ENCODE peak calls at places on chromosomes 6 and 20, in four cellular contexts. D is body of pancreas; K is BJ; U is CD4-positive, alpha-beta T cell. B is an unnamed sample.

GRCh38 chr6:162621246-162621645 is 106.3 kb downstream of the PRKN start:
- DNase-seq in D (no peak), K (no peak), U (no peak), B (no peak)

GRCh38 chr6:41371992-41372525 is 36.7 kb downstream of the NCR2 start:
- DNase-seq in D (no peak), K (no peak), U (peak), B (no peak)

GRCh38 chr20:62815066-62815991 is 1.5 kb upstream of the COL9A3 start:
- DNase-seq in D (peak), K (no peak), U (no peak), B (no peak)

GRCh38 chr6:137490961-137491360 is 3.2 kb downstream of the OLIG3 start:
- DNase-seq in D (no peak), K (no peak), U (no peak), B (no peak)

GRCh38 chr20:6122873-6123649 is at the start of gene FERMT1:
- DNase-seq in D (peak), K (no peak), U (no peak), B (no peak)

GRCh38 chr20:63580796-63581461 is 6.9 kb upstream of the HELZ2 start:
- DNase-seq in D (peak), K (no peak), U (peak), B (no peak)

GRCh38 chr6:71228461-71229041 is 60.1 kb upstream of the OGFRL1 start:
- DNase-seq in D (no peak), K (no peak), U (no peak), B (no peak)

GRCh38 chr6:39389372-39389767 is 66.9 kb upstream of the KCNK16 start:
- DNase-seq in D (no peak), K (no peak), U (no peak), B (no peak)

GRCh38 chr6:6703720-6704422 is 115.4 kb downstream of the LY86 start:
- DNase-seq in D (peak), K (no peak), U (no peak), B (no peak)

GRCh38 chr6:1394591-1395463 is 5.5 kb downstream of the FOXF2 start:
- DNase-seq in D (no peak), K (no peak), U (no peak), B (no peak)

GRCh38 chr6:2857580-2858337 is 16.1 kb upstream of the SERPINB1 start:
- DNase-seq in D (no peak), K (no peak), U (peak), B (no peak)

GRCh38 chr20:2237059-2237458 is 58.7 kb upstream of the TGM3 start:
- DNase-seq in D (peak), K (peak), U (no peak), B (no peak)

GRCh38 chr20:3749689-3750639 is 17.5 kb downstream of the HSPA12B start:
- DNase-seq in D (peak), K (no peak), U (peak), B (no peak)

GRCh38 chr6:130466052-130466743 is 100.4 kb downstream of the TMEM200A start:
- DNase-seq in D (no peak), K (no peak), U (no peak), B (no peak)

GRCh38 chr6:50610562-50610961 is 102.8 kb upstream of the TFAP2D start:
- DNase-seq in D (no peak), K (no peak), U (no peak), B (no peak)

GRCh38 chr6:133923938-133924593 is 29.0 kb upstream of the TBPL1 start:
- DNase-seq in D (peak), K (peak), U (peak), B (no peak)

GRCh38 chr6:83708970-83709747 is at the start of gene SNAP91:
- DNase-seq in D (peak), K (no peak), U (no peak), B (no peak)

GRCh38 chr6:75546401-75546800 is 52.8 kb upstream of the FILIP1 start:
- DNase-seq in D (no peak), K (no peak), U (no peak), B (no peak)

GRCh38 chr6:29628419-29629281 is 4.3 kb downstream of the GABBR1 start:
- DNase-seq in D (peak), K (no peak), U (peak), B (peak)

GRCh38 chr6:44762496-44762895 is 375.0 kb downstream of the CDC5L start:
- DNase-seq in D (no peak), K (no peak), U (no peak), B (no peak)

GRCh38 chr6:5282191-5282623 is 20.9 kb downstream of the FARS2 start:
- DNase-seq in D (no peak), K (no peak), U (no peak), B (no peak)

GRCh38 chr6:40550096-40550731 is 37.0 kb downstream of the LRFN2 start:
- DNase-seq in D (peak), K (no peak), U (no peak), B (no peak)

GRCh38 chr6:139262519-139263300 is 29.1 kb downstream of the TXLNB start:
- DNase-seq in D (no peak), K (no peak), U (peak), B (no peak)

GRCh38 chr20:39851459-39851858 is 837.6 kb downstream of the MAFB start:
- DNase-seq in D (no peak), K (peak), U (no peak), B (no peak)

GRCh38 chr6:27599859-27600532 is 127.1 kb upstream of the ZNF184 start:
- DNase-seq in D (no peak), K (no peak), U (no peak), B (no peak)

GRCh38 chr6:38799529-38800184 is 84.5 kb downstream of the DNAH8 start:
- DNase-seq in D (no peak), K (no peak), U (no peak), B (no peak)

GRCh38 chr6:135295085-135295484 is 114.0 kb downstream of the MYB start:
- DNase-seq in D (no peak), K (no peak), U (no peak), B (no peak)

GRCh38 chr6:43478008-43478372 is 620 bp downstream of the TJAP1 start:
- DNase-seq in D (no peak), K (no peak), U (no peak), B (no peak)

GRCh38 chr20:10433623-10434466 is at the start of gene MKKS:
- DNase-seq in D (peak), K (no peak), U (peak), B (peak)

GRCh38 chr6:166167801-166168615 is at the start of gene TBXT:
- DNase-seq in D (no peak), K (no peak), U (no peak), B (no peak)

GRCh38 chr6:52364480-52365166 is 2.7 kb downstream of the PAQR8 start:
- DNase-seq in D (no peak), K (no peak), U (no peak), B (no peak)

GRCh38 chr20:10319855-10320254 is 101.2 kb downstream of the SNAP25 start:
- DNase-seq in D (no peak), K (no peak), U (no peak), B (no peak)

GRCh38 chr20:14235355-14235754 is 102.1 kb downstream of the FLRT3 start:
- DNase-seq in D (no peak), K (peak), U (no peak), B (no peak)

GRCh38 chr20:25296094-25297093 is 48.5 kb downstream of the PYGB start:
- DNase-seq in D (peak), K (no peak), U (peak), B (no peak)

GRCh38 chr6:65979120-65979519 is 272.1 kb upstream of the EYS start:
- DNase-seq in D (no peak), K (no peak), U (no peak), B (no peak)

GRCh38 chr6:149887343-149887742 is 10.6 kb downstream of the RAET1E start:
- DNase-seq in D (no peak), K (no peak), U (no peak), B (no peak)

GRCh38 chr20:9458075-9458818 is 56.1 kb upstream of the LAMP5 start:
- DNase-seq in D (peak), K (no peak), U (no peak), B (no peak)

GRCh38 chr20:2752631-2753455 is 47.6 kb downstream of the CPXM1 start:
- DNase-seq in D (peak), K (no peak), U (peak), B (no peak)

DNA sequence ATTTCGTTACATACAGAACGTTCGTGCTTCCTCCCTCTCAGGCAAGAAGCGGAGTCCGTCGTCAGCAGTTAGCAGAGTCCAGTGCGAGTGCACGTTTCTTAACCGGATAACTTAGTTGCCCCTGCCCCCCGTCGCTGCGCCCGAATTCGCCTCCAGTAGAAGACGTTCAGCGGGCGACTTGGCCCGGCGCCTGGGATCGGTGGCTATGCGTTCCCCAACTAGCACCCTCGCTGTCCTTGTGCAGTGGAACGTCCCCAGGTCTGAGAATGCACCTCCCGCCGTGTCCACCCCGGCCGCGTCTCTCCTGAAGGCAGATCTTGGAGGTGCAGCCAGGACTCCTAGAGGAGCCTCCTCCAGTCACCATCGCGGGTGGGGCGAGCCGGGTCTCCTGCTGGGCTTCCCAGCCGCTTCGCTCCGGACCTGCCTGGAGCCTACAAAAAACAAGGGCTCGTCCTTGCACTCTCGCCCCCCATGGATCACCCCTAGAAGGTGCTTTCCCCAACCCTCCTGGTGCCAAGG is 890 bp upstream of the PCSK2 start:
- DNase-seq in D (peak), K (no peak), U (no peak), B (no peak)
- TF ChIP-seq CTCF in D (no peak), K (no peak), U (no peak), B (no peak)

GRCh38 chr6:319177-320131 is 27.2 kb downstream of the DUSP22 start:
- DNase-seq in D (peak), K (no peak), U (no peak), B (no peak)
- TF ChIP-seq CTCF in D (no peak), K (no peak), U (no peak), B (no peak)

DNA sequence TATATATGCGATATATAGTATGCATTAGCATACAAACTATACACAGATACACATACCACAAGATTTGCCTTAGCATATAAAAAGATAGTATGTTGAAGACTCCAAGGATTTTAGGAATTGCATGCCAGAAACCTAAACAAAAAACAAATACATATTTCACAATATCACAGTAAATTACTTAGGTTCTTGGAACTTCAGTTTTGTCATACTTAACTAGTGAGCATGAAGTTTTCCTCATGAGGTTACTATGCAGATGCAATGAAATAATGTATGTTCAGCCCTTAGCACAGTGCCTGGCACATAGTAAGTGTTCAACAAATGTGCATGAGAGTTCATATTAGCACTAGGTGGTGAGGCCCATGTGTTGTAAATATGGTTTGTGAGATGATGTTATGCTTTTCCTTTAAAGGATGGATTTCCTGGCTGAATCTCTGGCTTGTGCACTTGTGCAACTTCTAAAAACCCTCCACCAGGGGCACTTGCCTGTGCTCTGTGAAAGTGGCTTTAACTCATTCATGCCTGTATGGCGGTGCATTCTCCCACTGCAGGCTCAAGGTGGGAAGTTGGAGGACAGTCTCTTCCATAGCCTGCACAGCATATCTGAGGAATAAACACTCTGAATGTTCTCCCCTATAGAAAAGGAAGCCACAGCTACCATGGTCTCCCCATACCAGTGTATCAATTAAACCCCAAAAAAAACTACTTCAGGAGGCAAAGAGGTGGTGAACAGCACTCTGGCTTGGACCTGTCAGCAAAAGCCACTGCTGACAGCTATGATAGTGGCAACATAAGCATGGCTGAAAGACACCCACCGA is 624.1 kb upstream of the CDH4 start:
- DNase-seq in D (no peak), K (no peak), U (no peak), B (no peak)
- TF ChIP-seq CTCF in D (no peak), K (no peak), U (no peak), B (no peak)

DNA sequence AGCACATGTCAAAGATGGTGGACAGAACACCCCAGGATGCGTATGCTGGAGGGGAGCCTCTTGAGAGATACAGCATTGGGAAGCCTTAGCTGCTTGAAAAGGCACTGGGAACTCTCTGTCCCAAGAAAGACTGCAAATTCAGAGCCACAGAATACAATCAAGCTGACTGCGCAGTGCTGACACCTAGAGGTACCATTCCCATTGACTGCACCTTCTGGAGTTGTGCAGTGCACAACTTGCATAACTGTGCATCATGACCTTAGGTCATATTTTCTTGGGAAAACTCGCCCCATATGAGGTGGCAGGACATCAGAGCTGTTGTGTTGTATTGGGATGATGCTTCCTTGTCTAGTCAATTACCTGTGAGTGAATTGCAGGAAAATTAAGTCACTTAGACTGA is 646.5 kb upstream of the NOX3 start:
- DNase-seq in D (no peak), K (no peak), U (no peak), B (no peak)
- TF ChIP-seq CTCF in D (no peak), K (peak), U (no peak), B (no peak)

DNA sequence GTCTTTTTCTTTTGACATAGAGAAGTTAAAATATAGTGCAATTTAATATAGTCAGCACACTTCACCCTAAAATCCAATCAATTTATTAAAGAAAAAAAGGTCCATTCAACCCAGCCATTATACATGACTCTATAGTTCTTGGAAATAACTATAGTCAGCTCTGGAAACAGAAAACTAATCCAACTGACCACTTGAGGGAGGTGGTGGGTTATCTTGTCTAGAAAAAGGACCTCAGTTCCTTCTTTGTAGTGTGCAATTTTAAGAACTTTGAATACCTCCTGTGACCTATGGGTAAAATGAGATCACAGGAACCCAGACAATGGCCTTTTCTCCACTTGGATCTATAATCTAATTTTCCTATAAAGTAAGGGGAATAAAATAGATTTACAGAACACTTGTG is 163.6 kb upstream of the CENPW start:
- DNase-seq in D (no peak), K (no peak), U (no peak), B (no peak)
- TF ChIP-seq CTCF in D (no peak), K (no peak), U (no peak), B (no peak)

GRCh38 chr6:31762356-31762755 is at the start of gene SAPCD1:
- DNase-seq in D (no peak), K (no peak), U (no peak), B (no peak)

GRCh38 chr6:31765559-31765909 is 3.1 kb downstream of the SAPCD1 start:
- DNase-seq in D (no peak), K (no peak), U (no peak), B (no peak)

GRCh38 chr6:31764239-31764638 is 1.8 kb downstream of the SAPCD1 start:
- DNase-seq in D (no peak), K (no peak), U (no peak), B (no peak)

GRCh38 chr6:31762878-31763616 is 591 bp downstream of the SAPCD1 start:
- DNase-seq in D (no peak), K (no peak), U (no peak), B (no peak)

GRCh38 chr6:31763617-31763940 is 1.1 kb downstream of the SAPCD1 start:
- DNase-seq in D (no peak), K (peak), U (no peak), B (no peak)
- TF ChIP-seq CTCF in D (no peak), K (no peak), U (no peak), B (no peak)

DNA sequence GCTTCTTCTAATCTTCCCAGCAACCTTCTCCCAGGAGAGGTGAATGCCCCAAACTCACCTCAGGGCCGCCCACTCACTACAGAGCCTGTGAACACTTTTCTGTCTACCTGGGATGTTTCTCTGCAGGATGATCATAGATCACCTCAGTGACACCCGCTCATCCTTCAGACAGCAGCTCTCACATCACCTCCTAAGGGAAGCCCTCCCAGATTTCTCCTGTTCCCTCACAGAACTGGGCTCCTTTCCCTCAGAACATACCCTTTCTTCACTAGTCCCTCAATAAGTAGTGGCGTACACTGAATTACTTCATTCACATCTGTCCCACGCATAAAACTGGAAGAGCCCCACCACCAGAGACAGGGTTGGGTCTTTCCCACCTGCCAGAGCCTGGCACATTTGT is 57.8 kb downstream of the CDK5RAP1 start:
- DNase-seq in D (no peak), K (no peak), U (no peak), B (no peak)
- TF ChIP-seq CTCF in D (no peak), K (no peak), U (no peak), B (no peak)

GRCh38 chr20:44576297-44576696 is 6.1 kb upstream of the PKIG start:
- DNase-seq in D (no peak), K (no peak), U (no peak), B (no peak)
- TF ChIP-seq CTCF in D (no peak), K (peak), U (no peak), B (no peak)

GRCh38 chr6:80388515-80388914 is 282.0 kb downstream of the BCKDHB start:
- DNase-seq in D (no peak), K (no peak), U (no peak), B (no peak)

DNA sequence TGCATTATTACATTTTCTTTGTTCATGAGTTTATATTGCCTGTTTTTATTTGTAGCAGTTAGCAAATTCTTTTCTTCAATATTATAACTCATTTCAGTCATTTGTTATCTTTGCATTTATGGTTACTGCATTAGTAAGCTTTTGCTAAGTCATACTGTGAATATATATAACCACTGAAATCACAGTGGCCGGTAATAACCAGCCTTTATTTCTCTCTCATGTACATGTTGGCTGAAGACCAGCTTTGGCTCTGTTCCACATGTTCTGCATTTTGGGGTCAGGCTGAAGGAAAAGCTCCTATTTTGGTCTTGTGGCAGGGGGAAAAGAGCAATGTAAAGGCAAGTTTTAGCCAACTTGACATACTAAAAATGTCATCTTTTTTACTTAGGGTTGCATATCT is 276.3 kb downstream of the BCKDHB start:
- DNase-seq in D (no peak), K (no peak), U (no peak), B (no peak)
- TF ChIP-seq CTCF in D (no peak), K (no peak), U (no peak), B (no peak)